ENCODE peak calls at places on chromosome 18, in seven cellular contexts. C, U, J, E, N, G and P are unnamed samples.

GRCh38 chr18:52979888-52980287 is 639.9 kb downstream of the DCC start:
- DNase-seq in U (peak), N (no peak), J (no peak), E (no peak), C (no peak), G (no peak), P (peak)

GRCh38 chr18:11398625-11399024 is 210.8 kb upstream of the SLC35G4 start:
- DNase-seq in J (no peak), C (no peak), U (peak), G (no peak), E (peak), N (peak), P (no peak)

GRCh38 chr18:78607221-78607620 is 372.4 kb upstream of the SALL3 start:
- DNase-seq in E (no peak), C (peak), G (no peak), N (no peak), U (no peak), J (no peak), P (no peak)

GRCh38 chr18:28412521-28412920 is 235.6 kb upstream of the CDH2 start:
- DNase-seq in U (no peak), E (peak), N (no peak), C (no peak), J (no peak), G (no peak), P (no peak)

GRCh38 chr18:76358774-76359173 is 136.3 kb downstream of the ZNF516 start:
- DNase-seq in G (no peak), C (no peak), E (no peak), U (no peak), N (no peak), J (no peak), P (no peak)

GRCh38 chr18:49457616-49458015 is 2.8 kb downstream of the DYM start:
- DNase-seq in N (no peak), E (no peak), J (no peak), C (no peak), U (no peak), G (no peak), P (no peak)

GRCh38 chr18:32469691-32470131 is 971 bp downstream of the GAREM1 start:
- DNase-seq in J (no peak), G (no peak), C (no peak), N (peak), E (peak), U (peak), P (peak)

GRCh38 chr18:27843783-27844415 is 333.0 kb downstream of the CDH2 start:
- DNase-seq in E (peak), G (no peak), U (peak), C (no peak), J (no peak), N (peak), P (no peak)

GRCh38 chr18:43634994-43635393 is 357.7 kb upstream of the SYT4 start:
- DNase-seq in E (no peak), U (peak), C (no peak), G (no peak), N (no peak), J (no peak), P (no peak)

GRCh38 chr18:50422286-50422898 is 47.5 kb downstream of the SKA1 start:
- DNase-seq in C (no peak), U (no peak), E (no peak), J (no peak), G (no peak), N (no peak), P (no peak)

GRCh38 chr18:74896390-74896991 is 298.8 kb downstream of the ZNF407 start:
- DNase-seq in E (no peak), N (peak), J (peak), G (peak), C (peak), U (peak), P (no peak)

GRCh38 chr18:68841301-68841700 is 43.4 kb downstream of the CCDC102B start:
- DNase-seq in G (no peak), C (no peak), E (no peak), J (no peak), N (no peak), U (no peak), P (no peak)

GRCh38 chr18:45340884-45341283 is 274.4 kb upstream of the SLC14A2 start:
- DNase-seq in N (no peak), U (peak), G (no peak), J (no peak), C (no peak), E (no peak), P (no peak)

GRCh38 chr18:55401275-55401620 is 186.7 kb downstream of the TCF4 start:
- DNase-seq in U (no peak), E (peak), N (peak), G (no peak), C (no peak), J (no peak), P (no peak)

GRCh38 chr18:74745658-74746403 is 148.2 kb downstream of the ZNF407 start:
- DNase-seq in N (peak), J (no peak), G (peak), C (no peak), U (no peak), E (peak), P (no peak)

GRCh38 chr18:74333091-74333490 is 17.5 kb downstream of the C18orf63 start:
- DNase-seq in U (no peak), N (no peak), E (no peak), J (no peak), G (no peak), C (no peak), P (no peak)

GRCh38 chr18:76314496-76314895 is 180.5 kb downstream of the ZNF516 start:
- DNase-seq in E (no peak), G (no peak), C (no peak), N (no peak), U (no peak), J (no peak), P (no peak)

GRCh38 chr18:34965108-34965507 is 76.1 kb upstream of the MAPRE2 start:
- DNase-seq in C (no peak), J (no peak), U (no peak), N (no peak), G (no peak), E (no peak), P (no peak)

GRCh38 chr18:68937204-68937603 is 139.3 kb downstream of the CCDC102B start:
- DNase-seq in E (no peak), J (no peak), U (peak), G (no peak), C (no peak), N (no peak), P (no peak)

GRCh38 chr18:55416791-55417190 is 171.2 kb downstream of the TCF4 start:
- DNase-seq in N (no peak), G (no peak), U (no peak), C (no peak), J (no peak), E (peak), P (no peak)

GRCh38 chr18:22816266-22817176 is 116.6 kb upstream of the RBBP8 start:
- DNase-seq in J (no peak), U (no peak), N (no peak), E (no peak), C (no peak), G (no peak), P (no peak)

GRCh38 chr18:22563098-22563707 is 145.5 kb upstream of the CTAGE1 start:
- DNase-seq in E (peak), U (peak), G (peak), N (peak), J (no peak), C (no peak), P (peak)

GRCh38 chr18:31497711-31498449 is at the start of gene DSG2:
- DNase-seq in C (peak), J (peak), N (no peak), U (peak), G (peak), E (no peak), P (peak)

GRCh38 chr18:6270791-6271216 is 143.9 kb downstream of the L3MBTL4 start:
- DNase-seq in J (no peak), N (no peak), E (no peak), G (no peak), U (no peak), C (no peak), P (no peak)

DNA sequence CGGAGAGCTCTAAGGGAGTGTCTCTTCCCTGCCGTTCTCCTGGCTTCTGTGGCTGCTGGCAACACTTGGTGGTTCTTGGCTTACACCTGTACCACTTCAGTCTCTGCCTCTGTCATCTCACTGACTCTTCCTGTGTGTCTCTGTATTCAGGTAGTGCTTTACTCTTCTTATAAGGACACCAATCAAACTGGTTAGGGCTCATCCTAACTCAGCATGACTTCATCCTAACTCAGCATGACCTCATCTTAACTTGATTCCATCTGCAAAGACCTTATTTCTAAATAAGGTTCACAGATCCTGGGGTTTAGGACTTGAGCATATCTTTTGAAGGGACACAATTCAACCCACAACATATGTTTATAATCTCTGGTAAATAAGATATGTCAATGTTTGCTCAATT is 51.6 kb upstream of the DSEL start:
- DNase-seq in N (no peak), G (no peak), J (no peak), E (no peak), C (no peak), U (peak), P (no peak)
- H3K23ac ChIP-seq in N (no peak), G (no peak), J (no peak), E (no peak), C (no peak), U (no peak), P (no peak)

GRCh38 chr18:13381907-13382682 is 163.5 kb downstream of the LDLRAD4 start:
- DNase-seq in E (peak), J (no peak), G (no peak), C (no peak), N (peak), U (no peak), P (no peak)
- H3K23ac ChIP-seq in E (no peak), J (no peak), G (no peak), C (no peak), N (no peak), U (no peak), P (no peak)

DNA sequence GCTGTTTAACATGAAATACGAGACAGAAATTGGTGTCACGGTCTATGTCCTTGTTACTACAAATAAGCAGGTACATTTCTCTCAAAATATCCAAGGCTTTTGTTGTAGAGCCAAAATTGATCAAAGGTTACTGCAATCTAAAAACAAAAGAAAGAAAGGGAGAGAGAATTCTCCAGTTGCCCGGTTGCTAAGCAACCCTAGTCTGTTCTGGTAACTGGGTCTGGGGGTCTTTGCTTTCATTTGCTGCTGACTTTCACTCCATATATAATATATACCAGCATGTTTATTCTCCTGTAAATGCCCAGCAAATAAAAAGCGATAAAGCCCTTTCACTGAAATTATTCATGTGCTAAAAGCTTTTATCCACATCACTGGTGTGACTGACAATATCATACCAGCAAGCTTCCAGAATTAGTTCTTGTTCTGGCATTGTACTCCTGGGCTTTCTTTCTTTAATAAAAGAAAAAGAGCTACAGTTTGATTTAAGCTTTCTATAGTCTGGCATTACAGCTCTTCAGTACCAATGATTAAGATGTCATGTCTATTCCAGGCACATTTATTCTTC is 75.6 kb upstream of the ST8SIA3 start:
- DNase-seq in J (no peak), G (no peak), N (no peak), C (no peak), U (no peak), E (no peak), P (peak)
- H3K23ac ChIP-seq in J (no peak), G (no peak), N (no peak), C (no peak), U (no peak), E (no peak), P (no peak)

GRCh38 chr18:5075297-5075696 is 121.8 kb downstream of the AKAIN1 start:
- DNase-seq in E (no peak), U (no peak), J (no peak), G (no peak), N (no peak), C (no peak), P (no peak)
- H3K23ac ChIP-seq in E (no peak), U (no peak), J (no peak), G (no peak), N (no peak), C (no peak), P (no peak)